ENCODE peak calls at places on chromosomes 11 and 22, in four cellular contexts. One of them, this sample, is unnamed. For H3K4me1, the result is how much of the 10 kb centered on the place peaks cover.

GRCh38 chr11:132895340-132895739 is 637.0 kb downstream of the OPCML start:
- DNase-seq in transverse colon: no peak
- DNase-seq in CD8-positive, alpha-beta memory T cell: no peak
- DNase-seq in effector memory CD4-positive, alpha-beta T cell: no peak
- DNase-seq in this sample: no peak

GRCh38 chr11:12140186-12140938 is 30.0 kb downstream of the MICAL2 start:
- DNase-seq in transverse colon: no peak
- DNase-seq in CD8-positive, alpha-beta memory T cell: no peak
- DNase-seq in effector memory CD4-positive, alpha-beta T cell: no peak
- DNase-seq in this sample: no peak

GRCh38 chr22:39471421-39472141 is 14.8 kb downstream of the MGAT3 start:
- DNase-seq in transverse colon: peak
- DNase-seq in CD8-positive, alpha-beta memory T cell: no peak
- DNase-seq in effector memory CD4-positive, alpha-beta T cell: no peak
- DNase-seq in this sample: peak

GRCh38 chr11:84437129-84438123 is 1151.3 kb upstream of the CCDC90B start:
- DNase-seq in transverse colon: peak
- DNase-seq in CD8-positive, alpha-beta memory T cell: no peak
- DNase-seq in effector memory CD4-positive, alpha-beta T cell: no peak
- DNase-seq in this sample: no peak

GRCh38 chr22:50696251-50696798 is 23.7 kb downstream of the SHANK3 start:
- DNase-seq in transverse colon: no peak
- DNase-seq in CD8-positive, alpha-beta memory T cell: no peak
- DNase-seq in effector memory CD4-positive, alpha-beta T cell: no peak
- DNase-seq in this sample: no peak

GRCh38 chr11:14908214-14908880 is 16.3 kb upstream of the CYP2R1 start:
- DNase-seq in transverse colon: peak
- DNase-seq in CD8-positive, alpha-beta memory T cell: no peak
- DNase-seq in effector memory CD4-positive, alpha-beta T cell: no peak
- DNase-seq in this sample: no peak

GRCh38 chr11:36360833-36361232 is 64.7 kb downstream of the PRR5L start:
- DNase-seq in transverse colon: no peak
- DNase-seq in CD8-positive, alpha-beta memory T cell: no peak
- DNase-seq in effector memory CD4-positive, alpha-beta T cell: no peak
- DNase-seq in this sample: peak

GRCh38 chr22:29330753-29331152 is 15.3 kb upstream of the RASL10A start:
- DNase-seq in transverse colon: no peak
- DNase-seq in CD8-positive, alpha-beta memory T cell: no peak
- DNase-seq in effector memory CD4-positive, alpha-beta T cell: no peak
- DNase-seq in this sample: no peak

GRCh38 chr22:33837806-33838205 is 82.5 kb downstream of the LARGE1 start:
- DNase-seq in transverse colon: no peak
- DNase-seq in CD8-positive, alpha-beta memory T cell: no peak
- DNase-seq in effector memory CD4-positive, alpha-beta T cell: no peak
- DNase-seq in this sample: no peak

GRCh38 chr11:32427935-32428664 is 7.2 kb downstream of the WT1 start:
- DNase-seq in transverse colon: no peak
- DNase-seq in CD8-positive, alpha-beta memory T cell: no peak
- DNase-seq in effector memory CD4-positive, alpha-beta T cell: no peak
- DNase-seq in this sample: no peak

GRCh38 chr11:36149538-36150242 is 139.5 kb downstream of the COMMD9 start:
- DNase-seq in transverse colon: peak
- DNase-seq in CD8-positive, alpha-beta memory T cell: no peak
- DNase-seq in effector memory CD4-positive, alpha-beta T cell: no peak
- DNase-seq in this sample: peak

DNA sequence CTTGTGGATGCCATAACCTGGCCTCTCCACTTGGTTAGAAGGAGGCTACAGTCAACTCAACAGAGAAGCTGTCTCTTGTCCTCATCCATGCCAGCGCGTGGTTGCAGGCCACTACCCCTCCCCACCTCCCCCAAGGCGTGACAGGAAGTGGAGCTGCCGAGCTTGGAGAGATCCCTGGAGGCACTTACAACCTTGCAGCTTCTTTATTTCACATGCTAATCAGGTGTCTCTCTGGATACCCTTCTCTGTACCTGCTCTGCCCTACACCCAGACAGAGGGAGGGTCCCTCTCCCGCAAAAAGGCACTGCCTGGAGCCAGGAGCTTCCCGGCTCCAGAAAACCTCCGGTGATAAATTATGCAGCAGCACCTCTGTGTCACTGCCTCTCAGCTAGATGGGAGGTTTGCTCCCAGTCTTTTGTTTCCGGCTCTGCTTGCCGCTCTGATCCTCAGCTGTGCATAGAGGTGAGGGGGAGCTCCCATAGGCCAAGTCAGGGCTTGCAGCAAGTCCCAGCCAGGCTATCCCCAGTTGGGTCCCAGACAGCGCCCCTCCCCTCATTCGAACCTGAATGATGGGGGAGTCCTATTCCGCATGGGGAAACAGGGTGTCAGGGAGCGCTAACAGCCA is 5.7 kb downstream of the LRP4 start:
- DNase-seq in transverse colon: no peak
- DNase-seq in CD8-positive, alpha-beta memory T cell: no peak
- DNase-seq in effector memory CD4-positive, alpha-beta T cell: no peak
- DNase-seq in this sample: no peak
- H3K4me1 ChIP-seq in transverse colon: under half
- H3K4me1 ChIP-seq in CD8-positive, alpha-beta memory T cell: under half
- H3K4me1 ChIP-seq in effector memory CD4-positive, alpha-beta T cell: under half
- H3K4me1 ChIP-seq in this sample: under half

GRCh38 chr11:46293066-46293465 is 15.6 kb downstream of the CREB3L1 start:
- DNase-seq in transverse colon: no peak
- DNase-seq in CD8-positive, alpha-beta memory T cell: no peak
- DNase-seq in effector memory CD4-positive, alpha-beta T cell: no peak
- DNase-seq in this sample: no peak

GRCh38 chr11:46295312-46295995 is 18.0 kb downstream of the CREB3L1 start:
- DNase-seq in transverse colon: peak
- DNase-seq in CD8-positive, alpha-beta memory T cell: peak
- DNase-seq in effector memory CD4-positive, alpha-beta T cell: peak
- DNase-seq in this sample: peak

GRCh38 chr11:46295996-46296519 is 18.6 kb downstream of the CREB3L1 start:
- DNase-seq in transverse colon: no peak
- DNase-seq in CD8-positive, alpha-beta memory T cell: no peak
- DNase-seq in effector memory CD4-positive, alpha-beta T cell: no peak
- DNase-seq in this sample: no peak

GRCh38 chr11:46293616-46294015 is 16.2 kb downstream of the CREB3L1 start:
- DNase-seq in transverse colon: no peak
- DNase-seq in CD8-positive, alpha-beta memory T cell: no peak
- DNase-seq in effector memory CD4-positive, alpha-beta T cell: no peak
- DNase-seq in this sample: no peak

GRCh38 chr11:46294365-46295309 is 17.2 kb downstream of the CREB3L1 start:
- DNase-seq in transverse colon: no peak
- DNase-seq in CD8-positive, alpha-beta memory T cell: no peak
- DNase-seq in effector memory CD4-positive, alpha-beta T cell: no peak
- DNase-seq in this sample: no peak
- H3K27ac ChIP-seq in transverse colon: peak
- H3K27ac ChIP-seq in CD8-positive, alpha-beta memory T cell: peak
- H3K27ac ChIP-seq in effector memory CD4-positive, alpha-beta T cell: no peak
- H3K27ac ChIP-seq in this sample: no peak

GRCh38 chr22:20026996-20027601 is 6.2 kb downstream of the TANGO2 start:
- DNase-seq in transverse colon: no peak
- DNase-seq in CD8-positive, alpha-beta memory T cell: no peak
- DNase-seq in effector memory CD4-positive, alpha-beta T cell: no peak
- DNase-seq in this sample: no peak
- H3K4me3 ChIP-seq in transverse colon: no peak
- H3K4me3 ChIP-seq in CD8-positive, alpha-beta memory T cell: no peak
- H3K4me3 ChIP-seq in effector memory CD4-positive, alpha-beta T cell: no peak
- H3K4me3 ChIP-seq in this sample: no peak

GRCh38 chr11:2687223-2687530 is 12.6 kb downstream of the KCNQ1OT1 start:
- DNase-seq in transverse colon: no peak
- DNase-seq in CD8-positive, alpha-beta memory T cell: no peak
- DNase-seq in effector memory CD4-positive, alpha-beta T cell: no peak
- DNase-seq in this sample: no peak
- H3K4me1 ChIP-seq in transverse colon: under half
- H3K4me1 ChIP-seq in CD8-positive, alpha-beta memory T cell: under half
- H3K4me1 ChIP-seq in effector memory CD4-positive, alpha-beta T cell: under half
- H3K4me1 ChIP-seq in this sample: under half

GRCh38 chr11:62087694-62088093 is 36.1 kb upstream of the INCENP start:
- DNase-seq in transverse colon: no peak
- DNase-seq in CD8-positive, alpha-beta memory T cell: no peak
- DNase-seq in effector memory CD4-positive, alpha-beta T cell: no peak
- DNase-seq in this sample: no peak
- H3K27ac ChIP-seq in transverse colon: no peak
- H3K27ac ChIP-seq in CD8-positive, alpha-beta memory T cell: no peak
- H3K27ac ChIP-seq in effector memory CD4-positive, alpha-beta T cell: no peak
- H3K27ac ChIP-seq in this sample: no peak

DNA sequence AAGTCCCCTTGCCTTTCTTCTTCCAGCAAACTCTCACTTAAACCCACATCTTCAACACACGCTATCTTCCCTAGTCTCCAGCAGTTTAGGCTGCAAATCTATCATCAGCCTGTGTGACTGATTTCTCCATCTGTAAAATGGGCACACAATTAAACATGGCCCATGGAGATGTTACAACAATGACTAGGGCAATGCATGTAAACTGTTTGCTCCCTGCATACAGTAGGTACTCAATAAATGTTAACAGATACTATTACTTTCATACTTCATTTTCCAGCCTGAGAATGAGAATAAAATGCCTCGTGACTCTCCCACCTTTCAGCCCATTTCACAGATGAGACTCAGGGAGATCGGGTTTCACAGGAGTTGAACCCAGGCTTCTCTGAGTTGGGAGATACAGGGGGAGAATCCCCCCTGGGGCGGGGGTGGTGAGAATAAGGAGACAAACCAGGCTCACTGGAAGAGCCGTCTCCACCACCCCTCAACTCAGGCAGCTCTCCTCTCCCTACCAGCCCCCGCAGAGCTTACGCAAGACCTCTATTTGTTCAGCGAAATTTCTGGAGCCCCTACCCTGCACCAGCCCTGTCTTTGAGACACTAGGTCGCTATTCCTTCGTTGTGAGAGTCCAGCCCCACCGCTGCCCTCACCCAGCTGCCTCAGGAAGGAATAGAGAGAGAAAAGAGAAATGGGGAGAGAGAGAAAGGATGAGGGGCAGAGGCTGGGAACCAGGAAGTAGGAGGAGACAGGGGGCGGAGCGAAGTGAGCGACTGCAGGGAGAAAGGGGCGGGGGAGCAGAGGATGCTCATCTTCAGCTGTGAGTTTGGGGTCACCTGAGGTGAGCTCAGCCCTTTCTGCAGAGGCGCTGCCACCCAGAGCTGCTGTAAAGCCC is 42.1 kb upstream of the KLHL35 start:
- DNase-seq in transverse colon: peak
- DNase-seq in CD8-positive, alpha-beta memory T cell: peak
- DNase-seq in effector memory CD4-positive, alpha-beta T cell: peak
- DNase-seq in this sample: peak
- H3K4me3 ChIP-seq in transverse colon: no peak
- H3K4me3 ChIP-seq in CD8-positive, alpha-beta memory T cell: no peak
- H3K4me3 ChIP-seq in effector memory CD4-positive, alpha-beta T cell: no peak
- H3K4me3 ChIP-seq in this sample: peak

DNA sequence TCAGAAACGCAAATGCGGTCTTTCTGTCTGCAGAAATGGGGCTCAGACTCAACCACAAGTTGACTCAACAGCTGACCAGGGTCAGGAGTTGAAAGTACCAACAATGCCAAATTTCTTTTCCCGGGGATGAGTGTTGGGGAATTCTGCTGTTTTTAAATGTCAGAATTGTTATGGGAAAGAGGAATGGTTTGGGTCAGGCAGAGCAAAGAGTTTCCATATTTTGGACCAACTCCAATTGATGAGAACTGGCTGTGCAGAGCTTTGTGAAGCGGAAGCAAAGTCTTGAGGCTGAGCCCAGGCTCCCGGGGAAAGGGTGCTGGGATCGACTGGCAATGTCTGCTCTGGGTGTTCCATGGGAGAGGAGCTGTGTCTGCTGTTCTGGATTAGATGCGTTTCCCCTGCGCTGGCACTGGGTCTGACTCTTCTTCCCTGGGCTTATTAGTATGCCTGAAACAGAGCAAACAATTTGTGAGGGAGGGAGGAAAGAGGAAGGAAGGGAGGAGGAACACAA is 36.2 kb downstream of the TXN2 start:
- DNase-seq in transverse colon: no peak
- DNase-seq in CD8-positive, alpha-beta memory T cell: no peak
- DNase-seq in effector memory CD4-positive, alpha-beta T cell: no peak
- DNase-seq in this sample: no peak
- H3K4me1 ChIP-seq in transverse colon: half or more
- H3K4me1 ChIP-seq in CD8-positive, alpha-beta memory T cell: under half
- H3K4me1 ChIP-seq in effector memory CD4-positive, alpha-beta T cell: under half
- H3K4me1 ChIP-seq in this sample: under half